ENCODE peak calls at places on chromosomes 3 and 15, in six cellular contexts. U is IMR-90, E is mesenchymal stem cell, F is neuronal stem cell, V is H1, Y is mesendoderm. K is an unnamed sample.

GRCh38 chr15:68227806-68228142 is 1.8 kb downstream of the CLN6 start:
- DNase-seq in V (no peak), F (no peak), E (no peak), U (no peak), Y (no peak), K (no peak)

GRCh38 chr3:150773616-150774192 is 10.7 kb upstream of the SIAH2 start:
- DNase-seq in V (no peak), F (no peak), E (no peak), Y (no peak), U (no peak), K (no peak)

GRCh38 chr3:32376098-32376497 is 15.6 kb upstream of the CMTM7 start:
- DNase-seq in U (peak; percentile 50), F (no peak), E (no peak), Y (no peak), V (no peak), K (no peak)

GRCh38 chr15:78368671-78369070 is 28.5 kb downstream of the CRABP1 start:
- DNase-seq in E (no peak), F (no peak), V (no peak), U (no peak), Y (no peak), K (no peak)

GRCh38 chr3:188153498-188153948 is 434 bp upstream of the LPP start:
- DNase-seq in U (peak; percentile 97), E (peak; percentile 98), V (peak; percentile 83), F (peak; percentile 86), Y (peak; percentile 97), K (peak; percentile 94)

GRCh38 chr15:65525622-65526021 is 4.6 kb upstream of the HACD3 start:
- DNase-seq in F (no peak), U (no peak), E (peak; percentile 30), Y (no peak), V (no peak), K (no peak)

GRCh38 chr3:138440137-138440536 is 5.7 kb downstream of the ESYT3 start:
- DNase-seq in F (no peak), Y (peak; percentile 69), E (no peak), V (no peak), U (no peak), K (no peak)

GRCh38 chr15:28991236-28992171 is 105.7 kb downstream of the APBA2 start:
- DNase-seq in V (no peak), U (no peak), Y (no peak), F (no peak), E (no peak), K (no peak)

GRCh38 chr15:91223902-91224301 is 123.8 kb downstream of the SV2B start:
- DNase-seq in U (no peak), F (no peak), V (no peak), E (no peak), Y (no peak), K (no peak)

GRCh38 chr3:52432631-52433030 is 12.3 kb downstream of the SEMA3G start:
- DNase-seq in Y (no peak), U (no peak), E (no peak), F (no peak), V (no peak), K (no peak)

GRCh38 chr3:69181592-69182211 is 59.3 kb upstream of the LMOD3 start:
- DNase-seq in F (no peak), Y (peak; percentile 43), E (peak; percentile 82), U (peak; percentile 72), V (no peak), K (no peak)

GRCh38 chr3:39147711-39148115 is 5.7 kb downstream of the CSRNP1 start:
- DNase-seq in E (no peak), U (peak; percentile 55), V (no peak), F (no peak), Y (peak; percentile 77), K (no peak)

GRCh38 chr3:74531491-74531890 is 83.0 kb downstream of the CNTN3 start:
- DNase-seq in Y (no peak), E (no peak), V (no peak), F (no peak), U (peak; percentile 39), K (no peak)

GRCh38 chr3:124972457-124972856 is 37.9 kb upstream of the MUC13 start:
- DNase-seq in U (no peak), E (no peak), Y (no peak), V (no peak), F (no peak), K (no peak)

GRCh38 chr3:42747581-42747980 is 25.5 kb downstream of the CCDC13 start:
- DNase-seq in U (no peak), V (peak; percentile 11), E (no peak), F (no peak), Y (no peak), K (peak; percentile 6)

GRCh38 chr15:91849749-91850161 is 3.8 kb upstream of the SLCO3A1 start:
- DNase-seq in V (no peak), Y (peak; percentile 62), U (peak; percentile 57), E (peak; percentile 21), F (no peak), K (no peak)

GRCh38 chr15:71202712-71203111 is 87.4 kb downstream of the THSD4 start:
- DNase-seq in F (no peak), E (no peak), Y (peak; percentile 44), V (no peak), U (no peak), K (peak; percentile 38)

GRCh38 chr3:46557814-46558183 is 8.3 kb downstream of the LRRC2 start:
- DNase-seq in Y (no peak), V (no peak), U (no peak), F (no peak), E (no peak), K (no peak)

DNA sequence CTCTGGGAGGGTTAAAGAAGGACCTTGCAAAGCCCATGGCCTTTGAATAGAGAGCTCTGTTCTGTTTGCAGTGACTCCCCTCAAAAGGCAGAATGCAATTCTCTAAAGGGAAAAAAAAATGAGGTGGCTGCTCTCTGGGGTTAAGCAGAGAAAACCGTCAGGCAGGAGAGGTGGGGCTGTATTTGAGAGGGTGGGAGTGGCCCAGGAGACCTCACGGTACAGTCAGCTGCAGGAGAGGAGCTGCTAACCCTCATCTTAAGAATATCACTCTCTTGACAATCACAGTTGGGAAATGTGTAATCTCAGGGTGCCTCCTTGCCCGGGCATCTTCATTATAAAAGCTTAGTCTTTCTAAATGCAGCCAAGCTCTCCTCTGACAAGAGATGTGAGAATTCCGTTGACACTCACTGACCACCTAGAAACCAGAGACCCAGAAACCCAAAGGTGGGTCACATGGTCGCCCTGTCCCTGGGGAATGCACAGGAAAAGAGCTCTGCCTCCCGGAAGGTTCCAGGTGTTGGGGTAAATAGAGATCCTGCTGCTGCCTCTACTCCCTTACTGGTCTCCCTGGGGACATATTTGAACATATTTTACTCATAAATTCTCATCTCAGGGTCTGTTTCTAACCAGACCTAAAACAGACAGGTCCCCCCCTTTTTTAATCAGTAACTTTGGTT is 159.1 kb upstream of the CTDSPL start:
- DNase-seq in U (no peak), E (no peak), F (no peak), V (no peak), Y (no peak), K (no peak)
- H3K79me1 ChIP-seq in U (no peaks in the 10 kb centered on the region), E (no peaks in the 10 kb centered on the region), F (no peaks in the 10 kb centered on the region), V (no peaks in the 10 kb centered on the region), Y (no peaks in the 10 kb centered on the region), K (no peaks in the 10 kb centered on the region)

GRCh38 chr15:34799149-34799824 is 3.9 kb upstream of the ACTC1 start:
- DNase-seq in U (no peak), V (peak; percentile 55), Y (peak; percentile 92), F (no peak), E (peak; percentile 40), K (peak; percentile 33)

GRCh38 chr15:34796847-34797246 is 1.5 kb upstream of the ACTC1 start:
- DNase-seq in E (no peak), U (no peak), V (no peak), F (no peak), Y (no peak), K (no peak)

GRCh38 chr15:34802371-34802770 is 7.0 kb upstream of the ACTC1 start:
- DNase-seq in F (no peak), E (no peak), Y (no peak), V (no peak), U (no peak), K (no peak)

GRCh38 chr15:34802803-34803395 is 7.5 kb upstream of the ACTC1 start:
- DNase-seq in Y (no peak), V (no peak), U (no peak), E (no peak), F (no peak), K (no peak)

DNA sequence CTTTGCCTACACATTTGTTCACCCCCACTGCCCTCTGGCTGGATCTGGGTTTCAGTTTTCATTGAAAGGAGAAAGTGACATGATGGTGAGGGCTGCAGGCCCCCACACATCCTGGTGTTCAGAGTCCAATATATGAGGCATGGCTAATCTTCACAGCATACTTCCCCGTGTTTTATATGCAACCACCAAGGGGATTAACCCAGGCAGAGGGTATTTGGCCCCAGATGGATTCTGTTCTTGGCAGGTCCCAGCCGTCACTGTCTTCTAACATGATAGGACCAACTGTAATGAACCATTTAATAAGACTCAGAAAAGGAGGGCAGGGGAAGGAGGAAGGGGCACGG is 4.4 kb upstream of the ACTC1 start:
- DNase-seq in U (no peak), V (no peak), E (no peak), Y (no peak), F (no peak), K (no peak)
- H3K79me1 ChIP-seq in U (no peaks in the 10 kb centered on the region), V (no peaks in the 10 kb centered on the region), E (no peaks in the 10 kb centered on the region), Y (no peaks in the 10 kb centered on the region), F (no peaks in the 10 kb centered on the region), K (no peaks in the 10 kb centered on the region)

DNA sequence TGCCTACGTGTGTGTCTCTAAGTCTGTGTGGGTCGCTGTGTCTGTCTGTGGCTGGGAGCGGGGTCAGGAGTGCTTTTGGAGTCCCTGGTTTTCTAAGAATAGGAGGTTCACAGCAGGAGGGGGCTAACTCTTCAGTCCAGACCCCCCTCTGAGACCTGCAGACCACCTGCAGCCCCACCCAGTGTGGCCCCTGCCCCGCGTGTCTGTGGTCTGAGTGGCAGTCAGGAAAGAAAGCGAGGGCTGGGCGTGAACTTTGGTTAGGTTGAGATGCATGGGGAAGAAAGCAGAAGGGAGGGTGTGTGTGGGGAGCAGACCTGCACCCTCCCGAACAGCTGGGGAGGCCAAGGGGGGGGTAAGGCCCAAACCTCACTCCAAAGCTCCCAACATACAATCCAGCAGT is 144.9 kb upstream of the TPM1 start:
- DNase-seq in V (no peak), F (no peak), Y (no peak), U (no peak), E (no peak), K (no peak)
- H3K79me1 ChIP-seq in V (no peaks in the 10 kb centered on the region), F (no peaks in the 10 kb centered on the region), Y (no peaks in the 10 kb centered on the region), U (peaks cover 9% of the 10 kb centered on the region), E (peaks cover 2% of the 10 kb centered on the region), K (no peaks in the 10 kb centered on the region)

DNA sequence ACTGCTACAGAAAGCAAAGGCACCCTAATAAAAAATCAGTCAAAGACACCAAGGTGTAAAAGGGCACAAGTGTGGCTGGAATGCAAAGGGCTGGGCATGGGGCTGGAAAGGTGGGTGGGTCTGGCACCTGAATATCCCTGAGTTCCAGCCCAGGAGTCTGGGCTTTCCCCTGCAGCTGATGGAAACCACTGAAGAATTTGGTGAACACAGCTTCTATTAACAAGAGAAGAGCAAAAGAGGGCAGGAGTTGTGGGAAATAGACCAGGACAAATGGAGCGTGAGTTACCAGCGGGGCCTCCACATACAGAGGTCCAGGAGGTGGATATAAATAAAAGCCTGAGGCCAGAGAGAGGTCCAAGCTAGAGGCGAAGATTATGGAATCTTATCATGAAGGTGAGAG is 45.1 kb upstream of the TPM1 start:
- DNase-seq in F (no peak), U (no peak), Y (no peak), V (no peak), E (no peak), K (no peak)
- H3K79me1 ChIP-seq in F (no peaks in the 10 kb centered on the region), U (no peaks in the 10 kb centered on the region), Y (no peaks in the 10 kb centered on the region), V (no peaks in the 10 kb centered on the region), E (no peaks in the 10 kb centered on the region), K (no peaks in the 10 kb centered on the region)

K was measured in H9.